ENCODE peak calls at places on chromosomes 4 and X, in seven cellular contexts. Y is neural progenitor cell, S is H1, U is endothelial cell of umbilical vein, H is GM23248, O is IMR-90, X is K562. P is an unnamed sample.

GRCh38 chrX:154595559-154595958 is 10.6 kb downstream of the CTAG1A start:
- DNase-seq in Y (no peak), S (no peak), U (no peak), H (no peak), O (no peak), X (no peak), P (peak; percentile 13)

GRCh38 chrX:43958529-43958928 is 14.7 kb downstream of the NDP start:
- DNase-seq in Y (peak; percentile 74), S (no peak), U (peak; percentile 77), H (peak; percentile 73), O (peak; percentile 83), X (peak; percentile 39), P (peak; percentile 76)

GRCh38 chr4:37999000-37999745 is 39.0 kb downstream of the PTTG2 start:
- DNase-seq in Y (no peak), S (no peak), U (no peak), H (no peak), O (no peak), X (no peak), P (no peak)

GRCh38 chr4:158750379-158750778 is 18.4 kb upstream of the FNIP2 start:
- DNase-seq in Y (no peak), S (no peak), U (no peak), H (peak; percentile 85), O (peak; percentile 93), X (no peak), P (peak; percentile 10)

GRCh38 chrX:119218198-119218597 is 17.9 kb upstream of the PGRMC1 start:
- DNase-seq in Y (no peak), S (no peak), U (peak; percentile 4), H (peak; percentile 49), O (peak; percentile 15), X (no peak), P (peak; percentile 60)

GRCh38 chrX:14030248-14030592 is 528 bp upstream of the GEMIN8 start:
- DNase-seq in Y (no peak), S (no peak), U (peak; percentile 17), H (peak; percentile 78), O (peak; percentile 64), X (peak; percentile 12), P (peak; percentile 29)

GRCh38 chr4:40240040-40240653 is 43.3 kb downstream of the RHOH start:
- DNase-seq in Y (no peak), S (no peak), U (peak; percentile 10), H (peak; percentile 24), O (peak; percentile 11), X (no peak), P (peak; percentile 29)

GRCh38 chrX:11244641-11245040 is 48.6 kb upstream of the AMELX start:
- DNase-seq in Y (no peak), S (no peak), U (no peak), H (peak; percentile 39), O (peak; percentile 35), X (no peak), P (peak; percentile 8)

GRCh38 chr4:161717084-161717483 is 446.7 kb downstream of the FSTL5 start:
- DNase-seq in Y (no peak), S (no peak), U (no peak), H (no peak), O (no peak), X (no peak), P (no peak)

GRCh38 chrX:133542476-133542875 is 127.2 kb upstream of the GPC4 start:
- DNase-seq in Y (no peak), S (no peak), U (no peak), H (peak; percentile 46), O (no peak), X (no peak), P (no peak)

GRCh38 chr4:77797239-77797638 is 21.9 kb downstream of the CNOT6L start:
- DNase-seq in Y (no peak), S (no peak), U (no peak), H (peak; percentile 39), O (no peak), X (no peak), P (peak; percentile 19)

GRCh38 chrX:70421618-70422017 is 1.5 kb upstream of the GDPD2 start:
- DNase-seq in Y (peak; percentile 21), S (no peak), U (peak; percentile 16), H (no peak), O (no peak), X (no peak), P (no peak)

GRCh38 chr4:112119358-112119783 is 25.9 kb upstream of the FAM241A start:
- DNase-seq in Y (no peak), S (no peak), U (no peak), H (no peak), O (no peak), X (no peak), P (no peak)

GRCh38 chr4:133720001-133720400 is 481.6 kb downstream of the PABPC4L start:
- DNase-seq in Y (no peak), S (no peak), U (no peak), H (no peak), O (no peak), X (no peak), P (no peak)

GRCh38 chr4:65482410-65482809 is 187.9 kb downstream of the EPHA5 start:
- DNase-seq in Y (no peak), S (no peak), U (peak; percentile 89), H (peak; percentile 1), O (no peak), X (no peak), P (peak; percentile 80)

GRCh38 chrX:103311401-103311785 is 603 bp upstream of the BEX2 start:
- DNase-seq in Y (no peak), S (no peak), U (no peak), H (no peak), O (no peak), X (no peak), P (no peak)

GRCh38 chr4:93186846-93187245 is 641.7 kb upstream of the ATOH1 start:
- DNase-seq in Y (no peak), S (no peak), U (no peak), H (no peak), O (no peak), X (no peak), P (no peak)

GRCh38 chr4:53049528-53049927 is 187.4 kb downstream of the RASL11B start:
- DNase-seq in Y (no peak), S (no peak), U (no peak), H (no peak), O (no peak), X (no peak), P (no peak)

GRCh38 chr4:142121951-142122350 is 485.6 kb downstream of the IL15 start:
- DNase-seq in Y (no peak), S (no peak), U (peak; percentile 92), H (peak; percentile 11), O (no peak), X (no peak), P (no peak)

GRCh38 chr4:189035654-189036053 is 896.4 kb downstream of the TRIML1 start:
- DNase-seq in Y (no peak), S (no peak), U (no peak), H (no peak), O (no peak), X (no peak), P (no peak)

GRCh38 chr4:189032939-189033338 is 893.7 kb downstream of the TRIML1 start:
- DNase-seq in Y (no peak), S (no peak), U (no peak), H (no peak), O (no peak), X (no peak), P (no peak)

GRCh38 chr4:189033801-189034347 is 894.6 kb downstream of the TRIML1 start:
- DNase-seq in Y (no peak), S (no peak), U (no peak), H (no peak), O (no peak), X (no peak), P (no peak)

GRCh38 chr4:189035091-189035490 is 895.9 kb downstream of the TRIML1 start:
- DNase-seq in Y (no peak), S (no peak), U (no peak), H (no peak), O (no peak), X (no peak), P (no peak)

DNA sequence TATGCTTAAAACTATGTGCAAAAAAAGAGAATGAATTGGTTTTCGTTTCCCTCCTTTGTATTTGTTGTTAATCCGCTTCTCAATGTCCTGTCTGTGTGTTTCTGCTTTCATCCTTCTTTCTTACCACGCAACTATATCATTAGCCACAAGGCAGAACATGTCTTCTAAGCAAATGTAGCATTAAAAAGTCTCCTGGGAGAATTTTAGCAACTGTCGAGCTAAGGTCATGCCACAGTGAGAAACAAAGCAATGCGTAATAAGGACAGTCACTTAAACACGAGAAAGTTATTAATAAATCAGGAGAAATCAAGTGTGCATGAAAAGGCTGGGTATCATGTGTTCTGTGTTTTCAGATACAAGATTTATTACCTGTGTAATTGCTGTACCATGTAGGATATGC is 890.7 kb downstream of the TRIML1 start:
- DNase-seq in Y (no peak), S (no peak), U (no peak), H (no peak), O (no peak), X (no peak), P (no peak)
- H3K4me2 ChIP-seq in Y (no peak overlapping the region), S (no peak overlapping the region), U (no peak overlapping the region), H (no peak overlapping the region), O (no peak overlapping the region), X (no peak overlapping the region), P (no peak overlapping the region)

GRCh38 chr4:8870647-8871416 is 807 bp downstream of the HMX1 start:
- DNase-seq in Y (peak; percentile 2), S (no peak), U (no peak), H (no peak), O (no peak), X (no peak), P (no peak)
- H3K4me3 ChIP-seq in Y (peak overlapping the region; percentile 40), S (no peak overlapping the region), U (no peak overlapping the region), H (no peak overlapping the region), O (no peak overlapping the region), X (no peak overlapping the region), P (no peak overlapping the region)

GRCh38 chr4:7262134-7262533 is 69.8 kb downstream of the SORCS2 start:
- DNase-seq in Y (no peak), S (no peak), U (no peak), H (no peak), O (no peak), X (no peak), P (no peak)

GRCh38 chr4:7264694-7265093 is 72.4 kb downstream of the SORCS2 start:
- DNase-seq in Y (no peak), S (no peak), U (no peak), H (no peak), O (no peak), X (no peak), P (no peak)

GRCh38 chr4:7260569-7260968 is 68.2 kb downstream of the SORCS2 start:
- DNase-seq in Y (no peak), S (no peak), U (no peak), H (no peak), O (no peak), X (no peak), P (no peak)

GRCh38 chr4:7261174-7261573 is 68.8 kb downstream of the SORCS2 start:
- DNase-seq in Y (no peak), S (no peak), U (no peak), H (peak; percentile 62), O (no peak), X (no peak), P (no peak)

GRCh38 chr4:7263166-7263565 is 70.8 kb downstream of the SORCS2 start:
- DNase-seq in Y (no peak), S (no peak), U (no peak), H (no peak), O (no peak), X (no peak), P (peak; percentile 91)
- H3K4me2 ChIP-seq in Y (no peak overlapping the region), S (no peak overlapping the region), U (no peak overlapping the region), H (no peak overlapping the region), O (no peak overlapping the region), X (no peak overlapping the region), P (peak overlapping the region; percentile 77)

DNA sequence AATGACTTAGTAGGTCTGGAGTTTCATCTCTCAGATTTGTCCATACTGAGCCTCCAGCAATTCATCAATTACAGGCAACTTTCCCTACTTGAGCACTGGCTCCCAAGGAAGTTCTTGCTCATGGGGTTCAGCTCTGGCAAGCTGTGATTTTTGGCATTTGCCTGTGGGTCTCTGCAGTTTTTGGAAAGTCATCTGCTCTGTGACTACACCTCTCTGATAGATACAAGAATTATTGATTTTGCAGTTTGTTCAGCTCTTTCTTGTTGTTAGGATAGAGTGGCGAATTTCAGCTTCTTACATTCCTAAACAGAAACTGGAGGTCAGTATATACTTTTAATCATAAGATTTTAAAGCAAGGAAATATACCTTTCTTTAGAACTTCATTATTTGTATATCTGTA is 209.7 kb upstream of the NPY2R start:
- DNase-seq in Y (no peak), S (no peak), U (no peak), H (no peak), O (no peak), X (no peak), P (no peak)
- H3K4me3 ChIP-seq in Y (no peak overlapping the region), S (no peak overlapping the region), U (no peak overlapping the region), H (peak overlapping the region; percentile 18), O (no peak overlapping the region), X (no peak overlapping the region), P (no peak overlapping the region)

P was measured in PC-3.